ENCODE peak calls at places on chromosomes 13 and 19, in seven cellular contexts. One of them, this sample, is unnamed.
A peak's percentile ranks its signal among the peaks of the same experiment; 100 is the strongest.

GRCh38 chr13:112895521-112896465 is 73.2 kb upstream of the MCF2L start:
- DNase-seq in GM23248: no peak
- DNase-seq in OCI-LY7: no peak
- DNase-seq in fibroblast of mammary gland: no peak
- DNase-seq in astrocyte: no peak
- DNase-seq in retinal pigment epithelial cell: no peak
- DNase-seq in colonic mucosa: no peak
- DNase-seq in this sample: peak; percentile 81

GRCh38 chr13:97567510-97568243 is 133.7 kb downstream of the RAP2A start:
- DNase-seq in GM23248: peak; percentile 53
- DNase-seq in OCI-LY7: no peak
- DNase-seq in fibroblast of mammary gland: peak; percentile 58
- DNase-seq in astrocyte: peak; percentile 8
- DNase-seq in retinal pigment epithelial cell: peak; percentile 50
- DNase-seq in colonic mucosa: peak; percentile 79
- DNase-seq in this sample: no peak

GRCh38 chr13:89267734-89268133 is 1596.6 kb downstream of the SLITRK5 start:
- DNase-seq in GM23248: no peak
- DNase-seq in OCI-LY7: no peak
- DNase-seq in fibroblast of mammary gland: no peak
- DNase-seq in astrocyte: peak; percentile 25
- DNase-seq in retinal pigment epithelial cell: no peak
- DNase-seq in colonic mucosa: no peak
- DNase-seq in this sample: no peak

GRCh38 chr13:51728275-51728673 is 75.7 kb downstream of the DHRS12 start:
- DNase-seq in GM23248: no peak
- DNase-seq in OCI-LY7: no peak
- DNase-seq in fibroblast of mammary gland: no peak
- DNase-seq in astrocyte: no peak
- DNase-seq in retinal pigment epithelial cell: no peak
- DNase-seq in colonic mucosa: no peak
- DNase-seq in this sample: no peak

GRCh38 chr19:33804021-33804799 is 7.5 kb downstream of the KCTD15 start:
- DNase-seq in GM23248: peak; percentile 71
- DNase-seq in OCI-LY7: no peak
- DNase-seq in fibroblast of mammary gland: peak; percentile 82
- DNase-seq in astrocyte: peak; percentile 82
- DNase-seq in retinal pigment epithelial cell: peak; percentile 40
- DNase-seq in colonic mucosa: peak; percentile 96
- DNase-seq in this sample: no peak

GRCh38 chr19:49677901-49678674 is 1.0 kb downstream of the PRMT1 start:
- DNase-seq in GM23248: peak; percentile 74
- DNase-seq in OCI-LY7: peak; percentile 85
- DNase-seq in fibroblast of mammary gland: peak; percentile 70
- DNase-seq in astrocyte: peak; percentile 16
- DNase-seq in retinal pigment epithelial cell: no peak
- DNase-seq in colonic mucosa: peak; percentile 86
- DNase-seq in this sample: peak; percentile 88

GRCh38 chr19:10655457-10656312 is 1.5 kb downstream of the ILF3 start:
- DNase-seq in GM23248: peak; percentile 76
- DNase-seq in OCI-LY7: peak; percentile 48
- DNase-seq in fibroblast of mammary gland: peak; percentile 25
- DNase-seq in astrocyte: peak; percentile 27
- DNase-seq in retinal pigment epithelial cell: no peak
- DNase-seq in colonic mucosa: peak; percentile 42
- DNase-seq in this sample: peak; percentile 42

GRCh38 chr13:31595568-31595967 is 143.8 kb upstream of the RXFP2 start:
- DNase-seq in GM23248: peak; percentile 74
- DNase-seq in OCI-LY7: no peak
- DNase-seq in fibroblast of mammary gland: peak; percentile 74
- DNase-seq in astrocyte: no peak
- DNase-seq in retinal pigment epithelial cell: no peak
- DNase-seq in colonic mucosa: no peak
- DNase-seq in this sample: no peak

GRCh38 chr13:105139380-105140285 is 1395.8 kb downstream of the EFNB2 start:
- DNase-seq in GM23248: no peak
- DNase-seq in OCI-LY7: peak; percentile 46
- DNase-seq in fibroblast of mammary gland: peak; percentile 51
- DNase-seq in astrocyte: no peak
- DNase-seq in retinal pigment epithelial cell: no peak
- DNase-seq in colonic mucosa: peak; percentile 52
- DNase-seq in this sample: no peak

GRCh38 chr13:32726374-32727037 is 140.3 kb downstream of the PDS5B start:
- DNase-seq in GM23248: peak; percentile 26
- DNase-seq in OCI-LY7: no peak
- DNase-seq in fibroblast of mammary gland: no peak
- DNase-seq in astrocyte: no peak
- DNase-seq in retinal pigment epithelial cell: no peak
- DNase-seq in colonic mucosa: no peak
- DNase-seq in this sample: no peak

GRCh38 chr19:43504426-43505185 is at the start of gene PHLDB3:
- DNase-seq in GM23248: peak; percentile 59
- DNase-seq in OCI-LY7: no peak
- DNase-seq in fibroblast of mammary gland: no peak
- DNase-seq in astrocyte: no peak
- DNase-seq in retinal pigment epithelial cell: no peak
- DNase-seq in colonic mucosa: peak; percentile 61
- DNase-seq in this sample: peak; percentile 81

GRCh38 chr13:111215081-111216047 is 100.3 kb downstream of the ARHGEF7 start:
- DNase-seq in GM23248: no peak
- DNase-seq in OCI-LY7: no peak
- DNase-seq in fibroblast of mammary gland: no peak
- DNase-seq in astrocyte: no peak
- DNase-seq in retinal pigment epithelial cell: no peak
- DNase-seq in colonic mucosa: no peak
- DNase-seq in this sample: peak; percentile 70

GRCh38 chr13:33108620-33109019 is 92.4 kb downstream of the KL start:
- DNase-seq in GM23248: peak; percentile 85
- DNase-seq in OCI-LY7: no peak
- DNase-seq in fibroblast of mammary gland: peak; percentile 42
- DNase-seq in astrocyte: no peak
- DNase-seq in retinal pigment epithelial cell: no peak
- DNase-seq in colonic mucosa: no peak
- DNase-seq in this sample: no peak

GRCh38 chr13:32026619-32027018 is 5.0 kb upstream of the FRY start:
- DNase-seq in GM23248: no peak
- DNase-seq in OCI-LY7: no peak
- DNase-seq in fibroblast of mammary gland: no peak
- DNase-seq in astrocyte: no peak
- DNase-seq in retinal pigment epithelial cell: no peak
- DNase-seq in colonic mucosa: no peak
- DNase-seq in this sample: no peak

GRCh38 chr13:39602614-39603366 is at the start of gene LHFPL6:
- DNase-seq in GM23248: peak; percentile 94
- DNase-seq in OCI-LY7: peak; percentile 69
- DNase-seq in fibroblast of mammary gland: peak; percentile 69
- DNase-seq in astrocyte: peak; percentile 75
- DNase-seq in retinal pigment epithelial cell: peak; percentile 39
- DNase-seq in colonic mucosa: peak; percentile 73
- DNase-seq in this sample: peak; percentile 90

GRCh38 chr13:23847545-23847944 is 41.7 kb downstream of the MIPEP start:
- DNase-seq in GM23248: no peak
- DNase-seq in OCI-LY7: no peak
- DNase-seq in fibroblast of mammary gland: no peak
- DNase-seq in astrocyte: no peak
- DNase-seq in retinal pigment epithelial cell: no peak
- DNase-seq in colonic mucosa: no peak
- DNase-seq in this sample: no peak

GRCh38 chr13:54637377-54637776 is 1608.8 kb downstream of the OLFM4 start:
- DNase-seq in GM23248: no peak
- DNase-seq in OCI-LY7: no peak
- DNase-seq in fibroblast of mammary gland: no peak
- DNase-seq in astrocyte: peak; percentile 0
- DNase-seq in retinal pigment epithelial cell: peak; percentile 72
- DNase-seq in colonic mucosa: no peak
- DNase-seq in this sample: peak; percentile 15

GRCh38 chr13:112168771-112169170 is 101.8 kb downstream of the SOX1 start:
- DNase-seq in GM23248: no peak
- DNase-seq in OCI-LY7: no peak
- DNase-seq in fibroblast of mammary gland: no peak
- DNase-seq in astrocyte: no peak
- DNase-seq in retinal pigment epithelial cell: no peak
- DNase-seq in colonic mucosa: no peak
- DNase-seq in this sample: no peak

GRCh38 chr19:32177686-32178085 is 167.7 kb upstream of the ZNF507 start:
- DNase-seq in GM23248: no peak
- DNase-seq in OCI-LY7: no peak
- DNase-seq in fibroblast of mammary gland: no peak
- DNase-seq in astrocyte: no peak
- DNase-seq in retinal pigment epithelial cell: no peak
- DNase-seq in colonic mucosa: no peak
- DNase-seq in this sample: no peak

GRCh38 chr19:32172761-32173160 is 172.6 kb upstream of the ZNF507 start:
- DNase-seq in GM23248: no peak
- DNase-seq in OCI-LY7: no peak
- DNase-seq in fibroblast of mammary gland: no peak
- DNase-seq in astrocyte: no peak
- DNase-seq in retinal pigment epithelial cell: no peak
- DNase-seq in colonic mucosa: no peak
- DNase-seq in this sample: peak; percentile 34

GRCh38 chr19:32176591-32176990 is 168.8 kb upstream of the ZNF507 start:
- DNase-seq in GM23248: no peak
- DNase-seq in OCI-LY7: no peak
- DNase-seq in fibroblast of mammary gland: no peak
- DNase-seq in astrocyte: no peak
- DNase-seq in retinal pigment epithelial cell: no peak
- DNase-seq in colonic mucosa: peak; percentile 3
- DNase-seq in this sample: no peak

GRCh38 chr19:32174386-32175113 is 170.9 kb upstream of the ZNF507 start:
- DNase-seq in GM23248: no peak
- DNase-seq in OCI-LY7: no peak
- DNase-seq in fibroblast of mammary gland: no peak
- DNase-seq in astrocyte: no peak
- DNase-seq in retinal pigment epithelial cell: no peak
- DNase-seq in colonic mucosa: peak; percentile 0
- DNase-seq in this sample: no peak

GRCh38 chr19:32173836-32174235 is 171.6 kb upstream of the ZNF507 start:
- DNase-seq in GM23248: no peak
- DNase-seq in OCI-LY7: no peak
- DNase-seq in fibroblast of mammary gland: no peak
- DNase-seq in astrocyte: no peak
- DNase-seq in retinal pigment epithelial cell: no peak
- DNase-seq in colonic mucosa: peak; percentile 0
- DNase-seq in this sample: no peak
- H3K4me3 ChIP-seq in GM23248: no peak overlapping the region
- H3K4me3 ChIP-seq in OCI-LY7: no peak overlapping the region
- H3K4me3 ChIP-seq in fibroblast of mammary gland: no peak overlapping the region
- H3K4me3 ChIP-seq in astrocyte: no peak overlapping the region
- H3K4me3 ChIP-seq in retinal pigment epithelial cell: no peak overlapping the region
- H3K4me3 ChIP-seq in colonic mucosa: no peak overlapping the region
- H3K4me3 ChIP-seq in this sample: no peak overlapping the region

GRCh38 chr19:4516939-4517300 is 1.4 kb downstream of the PLIN4 start:
- DNase-seq in GM23248: peak; percentile 20
- DNase-seq in OCI-LY7: no peak
- DNase-seq in fibroblast of mammary gland: no peak
- DNase-seq in astrocyte: no peak
- DNase-seq in retinal pigment epithelial cell: no peak
- DNase-seq in colonic mucosa: no peak
- DNase-seq in this sample: no peak
- H3K4me3 ChIP-seq in GM23248: no peak overlapping the region
- H3K4me3 ChIP-seq in OCI-LY7: no peak overlapping the region
- H3K4me3 ChIP-seq in fibroblast of mammary gland: no peak overlapping the region
- H3K4me3 ChIP-seq in astrocyte: no peak overlapping the region
- H3K4me3 ChIP-seq in retinal pigment epithelial cell: no peak overlapping the region
- H3K4me3 ChIP-seq in colonic mucosa: no peak overlapping the region
- H3K4me3 ChIP-seq in this sample: no peak overlapping the region

GRCh38 chr19:5309438-5310204 is 31.0 kb downstream of the PTPRS start:
- DNase-seq in GM23248: peak; percentile 52
- DNase-seq in OCI-LY7: no peak
- DNase-seq in fibroblast of mammary gland: peak; percentile 19
- DNase-seq in astrocyte: no peak
- DNase-seq in retinal pigment epithelial cell: no peak
- DNase-seq in colonic mucosa: no peak
- DNase-seq in this sample: peak; percentile 78
- H3K4me3 ChIP-seq in GM23248: no peak overlapping the region
- H3K4me3 ChIP-seq in OCI-LY7: no peak overlapping the region
- H3K4me3 ChIP-seq in fibroblast of mammary gland: no peak overlapping the region
- H3K4me3 ChIP-seq in astrocyte: no peak overlapping the region
- H3K4me3 ChIP-seq in retinal pigment epithelial cell: no peak overlapping the region
- H3K4me3 ChIP-seq in colonic mucosa: no peak overlapping the region
- H3K4me3 ChIP-seq in this sample: no peak overlapping the region

DNA sequence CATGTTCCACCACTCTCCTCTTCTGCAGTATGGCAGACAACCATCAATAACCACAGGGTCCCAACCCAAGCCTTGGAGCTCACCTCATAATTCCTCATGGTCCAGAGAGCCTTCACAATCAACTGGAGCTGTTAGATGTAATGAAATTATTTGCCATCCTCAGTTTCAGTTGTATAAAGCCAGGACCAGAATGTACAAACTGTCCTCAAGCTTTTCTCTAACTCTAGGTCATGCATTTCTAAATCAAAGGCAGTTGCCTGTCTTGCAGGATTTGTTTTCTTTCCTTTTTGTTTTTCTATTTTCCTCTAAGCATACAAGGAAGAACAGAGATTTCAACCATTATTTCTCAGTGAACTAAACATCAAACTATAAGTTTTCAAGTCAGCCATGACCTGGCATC is 182.5 kb upstream of the SERP2 start:
- DNase-seq in GM23248: no peak
- DNase-seq in OCI-LY7: no peak
- DNase-seq in fibroblast of mammary gland: no peak
- DNase-seq in astrocyte: no peak
- DNase-seq in retinal pigment epithelial cell: no peak
- DNase-seq in colonic mucosa: no peak
- DNase-seq in this sample: no peak
- H3K4me3 ChIP-seq in GM23248: peak overlapping the region; percentile 35
- H3K4me3 ChIP-seq in OCI-LY7: no peak overlapping the region
- H3K4me3 ChIP-seq in fibroblast of mammary gland: no peak overlapping the region
- H3K4me3 ChIP-seq in astrocyte: no peak overlapping the region
- H3K4me3 ChIP-seq in retinal pigment epithelial cell: no peak overlapping the region
- H3K4me3 ChIP-seq in colonic mucosa: no peak overlapping the region
- H3K4me3 ChIP-seq in this sample: no peak overlapping the region

This sample was measured in H7.